ENCODE peak calls at places on chromosomes 11 and 22, in nine cellular contexts. Q, F, G, N, U, Z, A, B and P are unnamed samples. For H3K9me3, the result is how much of the 10 kb centered on the place peaks cover.

GRCh38 chr11:119776031-119776636 is 47.1 kb upstream of the NECTIN1 start:
- DNase-seq in Q (no peak), F (no peak), G (no peak), N (no peak), U (no peak), Z (no peak), A (no peak), B (no peak), P (no peak)

GRCh38 chr11:34744511-34744910 is 123.6 kb downstream of the EHF start:
- DNase-seq in Q (peak), F (no peak), G (no peak), N (no peak), U (no peak), Z (no peak), A (no peak), B (no peak), P (no peak)

GRCh38 chr22:23970816-23971482 is 3.3 kb downstream of the DDT start:
- DNase-seq in Q (no peak), F (no peak), G (peak), N (no peak), U (no peak), Z (no peak), A (no peak), B (no peak), P (no peak)

GRCh38 chr11:2578006-2578933 is 121.5 kb downstream of the KCNQ1OT1 start:
- DNase-seq in Q (no peak), F (no peak), G (no peak), N (no peak), U (no peak), Z (no peak), A (peak), B (no peak), P (no peak)

GRCh38 chr11:104422320-104422944 is 258.5 kb upstream of the PDGFD start:
- DNase-seq in Q (no peak), F (no peak), G (no peak), N (no peak), U (no peak), Z (no peak), A (no peak), B (no peak), P (no peak)

GRCh38 chr11:66020618-66021357 is 5.5 kb downstream of the CATSPER1 start:
- DNase-seq in Q (peak), F (no peak), G (peak), N (peak), U (no peak), Z (peak), A (no peak), B (peak), P (no peak)

GRCh38 chr11:99589771-99590170 is 569.0 kb downstream of the CNTN5 start:
- DNase-seq in Q (no peak), F (no peak), G (no peak), N (no peak), U (no peak), Z (no peak), A (no peak), B (no peak), P (no peak)

GRCh38 chr22:17867160-17867785 is 93.0 kb upstream of the BID start:
- DNase-seq in Q (no peak), F (no peak), G (peak), N (no peak), U (no peak), Z (no peak), A (no peak), B (no peak), P (no peak)

GRCh38 chr11:102849319-102849718 is 5.9 kb upstream of the MMP3 start:
- DNase-seq in Q (peak), F (no peak), G (no peak), N (no peak), U (no peak), Z (peak), A (no peak), B (peak), P (no peak)

GRCh38 chr22:25853902-25854301 is 111.9 kb downstream of the MYO18B start:
- DNase-seq in Q (peak), F (peak), G (no peak), N (no peak), U (no peak), Z (no peak), A (no peak), B (no peak), P (no peak)

GRCh38 chr11:9609841-9610240 is 36.4 kb downstream of the WEE1 start:
- DNase-seq in Q (no peak), F (no peak), G (no peak), N (no peak), U (no peak), Z (no peak), A (no peak), B (no peak), P (no peak)
- H3K4me2 ChIP-seq in Q (no peak), F (peak), G (no peak), N (no peak), U (no peak), Z (no peak), A (no peak), B (no peak), P (no peak)

GRCh38 chr22:11627798-11628650 is 3900.0 kb upstream of the OR11H1 start:
- DNase-seq in Q (no peak), F (no peak), G (no peak), N (no peak), U (no peak), Z (no peak), A (no peak), B (no peak), P (no peak)
- H3K9me3 ChIP-seq in Q (under half), F (under half), G (under half), N (under half), U (under half), Z (under half), A (half or more), B (under half), P (under half)

GRCh38 chr11:47257178-47257517 is 648 bp upstream of the NR1H3 start:
- DNase-seq in Q (no peak), F (no peak), G (no peak), N (no peak), U (no peak), Z (no peak), A (no peak), B (no peak), P (no peak)

GRCh38 chr11:47258317-47258902 is 614 bp downstream of the NR1H3 start:
- DNase-seq in Q (peak), F (no peak), G (no peak), N (no peak), U (no peak), Z (no peak), A (no peak), B (no peak), P (no peak)

GRCh38 chr11:47256374-47256773 is 1.4 kb upstream of the NR1H3 start:
- DNase-seq in Q (no peak), F (no peak), G (no peak), N (no peak), U (no peak), Z (no peak), A (no peak), B (no peak), P (no peak)

GRCh38 chr11:47259178-47259977 is 1.6 kb downstream of the NR1H3 start:
- DNase-seq in Q (peak), F (peak), G (no peak), N (peak), U (no peak), Z (peak), A (peak), B (peak), P (peak)

GRCh38 chr11:47257518-47258316 is at the start of gene NR1H3:
- DNase-seq in Q (peak), F (peak), G (peak), N (peak), U (peak), Z (peak), A (peak), B (peak), P (no peak)
- H2AFZ ChIP-seq in Q (peak), F (no peak), G (peak), N (peak), U (peak), Z (peak), A (no peak), B (peak), P (no peak)

GRCh38 chr22:20027966-20028854 is 7.3 kb downstream of the TANGO2 start:
- DNase-seq in Q (peak), F (peak), G (no peak), N (peak), U (no peak), Z (no peak), A (peak), B (peak), P (no peak)

GRCh38 chr22:20031732-20032406 is 11.0 kb downstream of the TANGO2 start:
- DNase-seq in Q (no peak), F (peak), G (no peak), N (no peak), U (no peak), Z (no peak), A (peak), B (no peak), P (no peak)

GRCh38 chr22:20026996-20027601 is 6.2 kb downstream of the TANGO2 start:
- DNase-seq in Q (no peak), F (no peak), G (no peak), N (no peak), U (no peak), Z (no peak), A (peak), B (no peak), P (no peak)

GRCh38 chr22:20028855-20029549 is 8.1 kb downstream of the TANGO2 start:
- DNase-seq in Q (no peak), F (no peak), G (no peak), N (no peak), U (no peak), Z (no peak), A (no peak), B (no peak), P (no peak)

DNA sequence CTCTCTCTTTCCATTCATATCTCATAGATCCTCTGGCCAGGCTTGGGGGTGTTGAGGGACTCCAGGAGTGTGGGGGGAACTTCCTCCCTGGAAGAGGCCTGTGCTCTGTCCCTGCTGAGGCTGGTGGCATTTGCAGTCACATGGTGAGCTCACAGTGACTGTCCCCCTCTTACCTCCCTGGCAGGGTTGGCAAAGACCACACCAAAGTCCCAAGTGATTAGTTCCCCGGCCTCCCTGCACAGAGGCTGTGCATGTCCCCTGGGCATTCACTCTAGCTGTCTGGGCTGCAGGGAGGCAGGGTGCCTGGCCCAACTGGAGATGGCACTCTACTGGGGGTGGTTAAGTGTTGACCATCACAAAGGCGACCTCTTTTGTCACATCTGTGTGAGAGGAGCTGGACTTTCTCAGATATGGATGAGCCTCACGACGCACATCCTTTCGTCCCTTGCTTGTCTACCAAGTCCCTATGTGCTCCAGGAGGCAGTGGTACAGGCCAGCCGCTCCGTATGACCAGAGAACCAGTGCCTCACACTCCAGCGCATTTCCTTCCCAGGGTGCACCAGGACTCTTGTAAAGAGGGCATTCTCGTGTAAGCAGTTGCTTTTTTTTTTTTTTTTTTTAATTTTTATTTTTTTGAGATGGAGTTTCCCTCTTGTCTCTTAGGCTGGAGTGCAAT is 8.8 kb downstream of the TANGO2 start:
- DNase-seq in Q (no peak), F (no peak), G (no peak), N (no peak), U (no peak), Z (no peak), A (no peak), B (no peak), P (no peak)
- H3K4me2 ChIP-seq in Q (no peak), F (no peak), G (no peak), N (no peak), U (no peak), Z (no peak), A (no peak), B (no peak), P (no peak)

DNA sequence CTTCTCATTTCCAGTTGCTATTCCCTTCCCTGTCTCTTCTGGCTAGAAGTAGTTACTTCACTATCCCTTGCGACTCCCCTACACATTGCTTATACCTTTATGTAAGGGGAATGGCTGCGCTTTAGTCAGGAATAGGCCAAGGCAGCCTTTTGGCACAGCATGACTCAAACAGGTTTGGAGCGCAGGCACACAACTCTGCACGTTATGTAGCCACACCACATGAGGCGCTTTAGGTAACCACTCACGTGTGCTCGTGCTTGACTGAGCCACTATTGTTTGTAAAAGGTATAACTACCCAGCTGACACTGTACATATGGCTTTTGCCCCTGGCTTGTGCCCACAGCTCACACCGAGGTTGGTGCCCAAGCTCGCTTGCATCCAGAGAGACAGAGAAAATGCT is 46.7 kb upstream of the LIPT2 start:
- DNase-seq in Q (no peak), F (peak), G (no peak), N (no peak), U (no peak), Z (no peak), A (no peak), B (no peak), P (no peak)
- H3K9me3 ChIP-seq in Q (under half), F (under half), G (under half), N (under half), U (under half), Z (under half), A (under half), B (under half), P (under half)

GRCh38 chr11:72838691-72839305 is 24.6 kb downstream of the ATG16L2 start:
- DNase-seq in Q (peak), F (no peak), G (no peak), N (no peak), U (no peak), Z (peak), A (no peak), B (no peak), P (no peak)

GRCh38 chr11:72834905-72835304 is 20.7 kb downstream of the ATG16L2 start:
- DNase-seq in Q (no peak), F (no peak), G (no peak), N (no peak), U (no peak), Z (no peak), A (no peak), B (no peak), P (no peak)

GRCh38 chr11:72833792-72834501 is 19.7 kb downstream of the ATG16L2 start:
- DNase-seq in Q (no peak), F (no peak), G (no peak), N (no peak), U (no peak), Z (no peak), A (no peak), B (peak), P (peak)

GRCh38 chr11:72833083-72833733 is 19.0 kb downstream of the ATG16L2 start:
- DNase-seq in Q (no peak), F (no peak), G (no peak), N (no peak), U (no peak), Z (no peak), A (no peak), B (no peak), P (no peak)

GRCh38 chr11:72836111-72836510 is 21.9 kb downstream of the ATG16L2 start:
- DNase-seq in Q (no peak), F (no peak), G (no peak), N (peak), U (no peak), Z (no peak), A (no peak), B (peak), P (no peak)
- H2AFZ ChIP-seq in Q (no peak), F (no peak), G (no peak), N (no peak), U (no peak), Z (no peak), A (no peak), B (no peak), P (no peak)

GRCh38 chr11:88484873-88485621 is 147.5 kb upstream of the CTSC start:
- DNase-seq in Q (peak), F (peak), G (peak), N (peak), U (no peak), Z (peak), A (peak), B (peak), P (peak)
- H3K4me2 ChIP-seq in Q (no peak), F (no peak), G (peak), N (no peak), U (no peak), Z (no peak), A (no peak), B (no peak), P (no peak)

GRCh38 chr22:49671331-49672012 is 156.2 kb downstream of the BRD1 start:
- DNase-seq in Q (no peak), F (no peak), G (no peak), N (no peak), U (no peak), Z (no peak), A (peak), B (no peak), P (no peak)

GRCh38 chr22:49667236-49667635 is 160.4 kb downstream of the BRD1 start:
- DNase-seq in Q (no peak), F (peak), G (no peak), N (peak), U (no peak), Z (no peak), A (peak), B (no peak), P (no peak)

GRCh38 chr22:49666146-49666809 is 161.4 kb downstream of the BRD1 start:
- DNase-seq in Q (no peak), F (no peak), G (no peak), N (no peak), U (no peak), Z (no peak), A (peak), B (no peak), P (no peak)

GRCh38 chr22:49670610-49671330 is 156.9 kb downstream of the BRD1 start:
- DNase-seq in Q (no peak), F (no peak), G (no peak), N (no peak), U (peak), Z (no peak), A (peak), B (no peak), P (no peak)

GRCh38 chr22:49668402-49668801 is 159.3 kb downstream of the BRD1 start:
- DNase-seq in Q (no peak), F (no peak), G (no peak), N (no peak), U (no peak), Z (no peak), A (peak), B (no peak), P (no peak)
- H3K9me3 ChIP-seq in Q (under half), F (under half), G (under half), N (under half), U (under half), Z (under half), A (under half), B (under half), P (under half)

GRCh38 chr11:129143335-129143734 is 48.8 kb downstream of the ARHGAP32 start:
- DNase-seq in Q (peak), F (no peak), G (no peak), N (peak), U (peak), Z (peak), A (no peak), B (peak), P (no peak)
- H2AFZ ChIP-seq in Q (peak), F (no peak), G (no peak), N (peak), U (peak), Z (no peak), A (no peak), B (no peak), P (no peak)